ENCODE peak calls at places on chromosome 15, in six cellular contexts. A is T-cell; W is GM12878; L is M059J; O is activated T-helper 1 cell treated with anti-CD3 and anti-CD28 coated beads, Interleukin-2, amount 50 U/mL, for 16 hours; U is neural crest cell. M is an unnamed sample.
A peak's percentile ranks its signal among the peaks of the same experiment; 100 is the strongest.

GRCh38 chr15:63818191-63818590 is 15.6 kb downstream of the HERC1 start:
- DNase-seq in A (no peak), W (no peak), L (no peak), O (no peak), U (no peak), M (peak; percentile 12)

GRCh38 chr15:35909414-35909813 is 363.4 kb upstream of the DPH6 start:
- DNase-seq in A (no peak), W (no peak), L (no peak), O (no peak), U (no peak), M (no peak)

GRCh38 chr15:38688761-38689160 is 124.1 kb upstream of the RASGRP1 start:
- DNase-seq in A (peak; percentile 43), W (no peak), L (peak; percentile 25), O (peak; percentile 24), U (no peak), M (no peak)

GRCh38 chr15:68218847-68219798 is 10.4 kb downstream of the CLN6 start:
- DNase-seq in A (no peak), W (no peak), L (no peak), O (no peak), U (no peak), M (no peak)

GRCh38 chr15:100926258-100926657 is 7.1 kb downstream of the LRRK1 start:
- DNase-seq in A (no peak), W (no peak), L (no peak), O (no peak), U (no peak), M (peak; percentile 38)

GRCh38 chr15:25542648-25543047 is 103.8 kb upstream of the UBE3A start:
- DNase-seq in A (no peak), W (no peak), L (no peak), O (no peak), U (no peak), M (no peak)

GRCh38 chr15:55799287-55800212 is 56.6 kb upstream of the PRTG start:
- DNase-seq in A (no peak), W (peak; percentile 4), L (peak; percentile 71), O (no peak), U (peak; percentile 87), M (peak; percentile 80)

GRCh38 chr15:73495171-73495570 is 52.2 kb downstream of the REC114 start:
- DNase-seq in A (no peak), W (no peak), L (no peak), O (no peak), U (no peak), M (no peak)

M was measured in neural progenitor cell.